ENCODE peak calls at places on chromosome 11, in six cellular contexts. X is IMR-90, R is mesendoderm, H is hepatocyte, C is suprapubic skin, D is cardiac muscle cell. E is an unnamed sample.

GRCh38 chr11:133952199-133953190 is 4.3 kb downstream of the IGSF9B start:
- DNase-seq in C (no peak), H (no peak), D (no peak), X (no peak), R (no peak), E (no peak)

GRCh38 chr11:34168642-34169051 is 63.2 kb downstream of the NAT10 start:
- DNase-seq in D (no peak), R (no peak), C (no peak), X (peak; percentile 20), H (peak; percentile 39), E (no peak)

GRCh38 chr11:92941676-92942571 is 27.5 kb upstream of the MTNR1B start:
- DNase-seq in C (no peak), D (peak; percentile 59), H (peak; percentile 50), R (peak; percentile 47), X (peak; percentile 50), E (no peak)

GRCh38 chr11:105181100-105181499 is 41.5 kb upstream of the CARD18 start:
- DNase-seq in X (peak; percentile 76), C (no peak), R (no peak), H (peak; percentile 32), D (peak; percentile 86), E (no peak)

GRCh38 chr11:74442601-74443000 is 24.7 kb downstream of the KCNE3 start:
- DNase-seq in H (peak; percentile 55), R (no peak), D (no peak), C (no peak), X (peak; percentile 52), E (no peak)

GRCh38 chr11:119964136-119965025 is 173.5 kb downstream of the TRIM29 start:
- DNase-seq in D (peak; percentile 54), C (no peak), H (no peak), R (peak; percentile 97), X (no peak), E (no peak)

GRCh38 chr11:45500457-45500856 is 165.0 kb downstream of the CHST1 start:
- DNase-seq in X (no peak), R (peak; percentile 16), H (peak; percentile 42), D (peak; percentile 42), C (no peak), E (no peak)

GRCh38 chr11:86610559-86611341 is 61.7 kb downstream of the ME3 start:
- DNase-seq in D (no peak), X (no peak), H (no peak), R (peak; percentile 40), C (no peak), E (no peak)

GRCh38 chr11:129814244-129814992 is 1.2 kb upstream of the TMEM45B start:
- DNase-seq in D (no peak), X (no peak), C (no peak), H (no peak), R (peak; percentile 22), E (no peak)

GRCh38 chr11:109859325-109859724 is 233.9 kb upstream of the ZC3H12C start:
- DNase-seq in R (no peak), D (peak; percentile 29), H (no peak), C (no peak), X (peak; percentile 92), E (no peak)

GRCh38 chr11:13944801-13945505 is 17.6 kb upstream of the SPON1 start:
- DNase-seq in X (no peak), D (no peak), R (no peak), H (no peak), C (no peak), E (no peak)

GRCh38 chr11:67118059-67118766 is 850 bp upstream of the KDM2A start:
- DNase-seq in X (no peak), H (peak; percentile 65), D (peak; percentile 46), C (peak; percentile 81), R (peak; percentile 57), E (no peak)

GRCh38 chr11:120707098-120707497 is 195.6 kb downstream of the GRIK4 start:
- DNase-seq in H (no peak), X (peak; percentile 28), D (no peak), R (no peak), C (no peak), E (no peak)

GRCh38 chr11:2468363-2469240 is 23.8 kb downstream of the KCNQ1 start:
- DNase-seq in H (peak; percentile 1), R (no peak), C (no peak), D (no peak), X (no peak), E (no peak)

GRCh38 chr11:134261626-134262488 is 8.5 kb downstream of the ACAD8 start:
- DNase-seq in X (no peak), R (peak; percentile 67), C (no peak), D (peak; percentile 24), H (peak; percentile 42), E (no peak)

GRCh38 chr11:107856981-107857517 is 1.5 kb downstream of the SLC35F2 start:
- DNase-seq in R (no peak), X (no peak), H (no peak), D (no peak), C (no peak), E (no peak)

GRCh38 chr11:34654491-34655334 is 33.8 kb downstream of the EHF start:
- DNase-seq in X (peak; percentile 66), C (peak; percentile 89), D (peak; percentile 75), R (peak; percentile 90), H (peak; percentile 70), E (no peak)

GRCh38 chr11:93604276-93604675 is 57.2 kb upstream of the CEP295 start:
- DNase-seq in R (no peak), C (no peak), X (no peak), D (no peak), H (no peak), E (no peak)

GRCh38 chr11:62411524-62411923 is 7.3 kb upstream of the SCGB1A1 start:
- DNase-seq in X (no peak), C (no peak), H (no peak), R (no peak), D (no peak), E (no peak)

GRCh38 chr11:11025087-11025486 is 167.2 kb upstream of the ZBED5 start:
- DNase-seq in X (peak; percentile 75), C (no peak), H (no peak), R (no peak), D (no peak), E (no peak)

GRCh38 chr11:78083036-78083435 is 3.4 kb upstream of the NDUFC2 start:
- DNase-seq in D (peak; percentile 62), X (no peak), H (no peak), R (no peak), C (no peak), E (no peak)

GRCh38 chr11:20626279-20626678 is 26.9 kb downstream of the SLC6A5 start:
- DNase-seq in X (no peak), R (no peak), D (no peak), H (no peak), C (no peak), E (no peak)

GRCh38 chr11:68212421-68213134 is 518 bp downstream of the KMT5B start:
- DNase-seq in R (peak; percentile 82), C (peak; percentile 81), H (peak; percentile 92), D (peak; percentile 87), X (peak; percentile 75), E (no peak)

GRCh38 chr11:121741316-121741715 is 288.5 kb upstream of the SORL1-AS1 start:
- DNase-seq in D (peak; percentile 76), X (peak; percentile 32), C (no peak), R (no peak), H (peak; percentile 57), E (no peak)

GRCh38 chr11:74006743-74007304 is 2.1 kb downstream of the UCP3 start:
- DNase-seq in R (no peak), D (no peak), X (no peak), H (no peak), C (no peak), E (no peak)

GRCh38 chr11:33006010-33006409 is 9.7 kb upstream of the DEPDC7 start:
- DNase-seq in C (no peak), X (no peak), H (no peak), D (no peak), R (no peak), E (no peak)

GRCh38 chr11:65615950-65616574 is 486 bp downstream of the PCNX3 start:
- DNase-seq in X (no peak), C (no peak), R (peak; percentile 39), D (peak; percentile 31), H (peak; percentile 83), E (no peak)

GRCh38 chr11:13761712-13762111 is 93.2 kb downstream of the FAR1 start:
- DNase-seq in D (peak; percentile 15), R (no peak), H (no peak), X (peak; percentile 44), C (no peak), E (no peak)

GRCh38 chr11:40841231-40841630 is 618.2 kb downstream of the LRRC4C start:
- DNase-seq in C (no peak), R (no peak), X (no peak), H (no peak), D (no peak), E (no peak)

DNA sequence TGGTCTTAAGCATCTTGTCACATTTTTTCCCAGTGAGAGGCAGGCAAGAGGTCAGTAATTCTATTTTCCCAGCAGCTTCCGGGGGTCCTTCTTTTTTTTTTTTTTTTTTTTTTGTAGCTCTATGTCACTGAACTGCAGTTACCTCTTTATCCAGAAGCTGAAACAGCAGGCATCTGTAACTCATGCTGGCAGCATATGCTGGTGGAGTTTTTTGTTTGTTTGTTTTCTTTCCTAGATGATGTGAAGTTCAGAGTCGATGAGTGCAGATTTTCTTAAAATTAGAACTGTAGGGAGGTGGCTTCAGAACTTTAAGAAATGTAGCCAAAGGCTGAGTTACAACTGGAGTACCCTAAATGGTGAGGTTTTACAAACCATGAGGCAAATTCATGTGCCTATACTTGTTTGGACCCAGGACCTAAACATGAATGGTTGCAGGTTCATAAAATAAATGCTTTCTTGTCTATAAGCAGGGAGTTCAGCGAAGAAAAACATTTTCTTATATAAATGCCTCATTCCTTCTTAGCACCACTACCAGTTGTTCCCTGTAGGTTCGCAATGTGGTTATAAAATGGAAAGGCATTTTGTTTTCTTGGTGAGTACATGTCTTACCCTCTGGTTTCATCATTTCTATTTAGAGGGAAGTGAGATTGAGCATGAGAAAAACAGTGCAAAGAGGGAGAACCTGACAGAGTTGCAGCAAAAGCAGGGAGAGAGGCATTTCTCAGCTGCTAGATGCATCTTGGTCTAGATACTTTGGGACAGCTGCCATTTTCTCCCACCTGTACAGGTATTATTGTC is 84.0 kb downstream of the TRIM44 start:
- DNase-seq in C (no peak), D (peak; percentile 14), H (no peak), R (no peak), X (peak; percentile 41), E (no peak)
- H3K4me1 ChIP-seq in C (peaks cover 4% of the 10 kb centered on the region), D (no peaks in the 10 kb centered on the region), H (peaks cover 13% of the 10 kb centered on the region), R (no peaks in the 10 kb centered on the region), X (peaks cover 2% of the 10 kb centered on the region), E (no peaks in the 10 kb centered on the region)

GRCh38 chr11:118438314-118438931 is 2.1 kb downstream of the KMT2A start:
- DNase-seq in X (peak; percentile 87), R (peak; percentile 90), H (peak; percentile 89), D (peak; percentile 86), C (peak; percentile 65), E (no peak)
- H3K4me1 ChIP-seq in X (peaks cover 12% of the 10 kb centered on the region), R (peaks cover 6% of the 10 kb centered on the region), H (peaks cover 20% of the 10 kb centered on the region), D (peaks cover 24% of the 10 kb centered on the region), C (peaks cover 72% of the 10 kb centered on the region), E (peaks cover 86% of the 10 kb centered on the region)

DNA sequence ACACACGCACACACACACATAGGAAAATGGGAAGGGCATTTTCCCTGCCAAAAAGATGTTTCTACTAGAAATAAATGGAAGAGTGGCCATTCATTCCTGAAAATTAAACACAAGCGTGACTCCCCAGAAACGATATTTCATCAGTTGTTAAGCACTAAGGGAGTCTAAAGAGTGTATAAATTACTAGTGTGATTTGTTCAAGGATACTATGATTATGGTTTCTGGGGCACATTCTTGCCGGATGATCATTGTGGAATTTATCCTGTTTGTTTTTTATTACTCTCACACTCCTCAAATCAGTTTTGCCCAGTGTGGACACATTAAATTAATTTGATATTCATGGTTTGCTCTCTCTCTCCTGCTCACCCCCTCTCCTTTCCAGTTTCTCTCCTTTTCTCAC is 16.4 kb upstream of the AMOTL1 start:
- DNase-seq in X (no peak), D (no peak), C (no peak), R (no peak), H (no peak), E (no peak)
- H3K4me1 ChIP-seq in X (peaks cover 15% of the 10 kb centered on the region), D (no peaks in the 10 kb centered on the region), C (peaks cover 37% of the 10 kb centered on the region), R (peaks cover 7% of the 10 kb centered on the region), H (peaks cover 39% of the 10 kb centered on the region), E (peaks cover 42% of the 10 kb centered on the region)

GRCh38 chr11:36451681-36452080 is 58.4 kb downstream of the TRAF6 start:
- DNase-seq in D (no peak), X (no peak), C (no peak), R (no peak), H (no peak), E (no peak)
- H3K4me1 ChIP-seq in D (peaks cover 9% of the 10 kb centered on the region), X (peaks cover 40% of the 10 kb centered on the region), C (peaks cover 36% of the 10 kb centered on the region), R (no peaks in the 10 kb centered on the region), H (peaks cover 41% of the 10 kb centered on the region), E (peaks cover 69% of the 10 kb centered on the region)

E was measured in esophagus squamous epithelium.